ENCODE peak calls at places on chromosomes 7 and 10, in four cellular contexts. Z is lower lobe of right lung, G is foreskin fibroblast, T is heart right ventricle. D is an unnamed sample.

GRCh38 chr7:36037121-36037662 is 115.9 kb upstream of the EEPD1 start:
- DNase-seq in Z (no peak), G (no peak), T (peak; percentile 52), D (peak; percentile 50)

GRCh38 chr7:25389489-25390106 is 161.3 kb upstream of the NPVF start:
- DNase-seq in Z (no peak), G (peak; percentile 22), T (no peak), D (no peak)

GRCh38 chr7:102195361-102195760 is 91.3 kb upstream of the SH2B2 start:
- DNase-seq in Z (no peak), G (no peak), T (no peak), D (no peak)

GRCh38 chr7:1669954-1670893 is at the start of gene ELFN1:
- DNase-seq in Z (peak; percentile 24), G (no peak), T (peak; percentile 52), D (no peak)

GRCh38 chr7:112135815-112136706 is 70.1 kb downstream of the DOCK4 start:
- DNase-seq in Z (no peak), G (no peak), T (no peak), D (no peak)

GRCh38 chr7:132270517-132270916 is 305.8 kb downstream of the PLXNA4 start:
- DNase-seq in Z (no peak), G (no peak), T (no peak), D (no peak)

GRCh38 chr10:118210276-118210675 is 131.8 kb downstream of the FAM204A start:
- DNase-seq in Z (no peak), G (peak; percentile 6), T (no peak), D (no peak)

GRCh38 chr10:80771902-80772555 is 234.3 kb downstream of the SH2D4B start:
- DNase-seq in Z (no peak), G (no peak), T (no peak), D (no peak)

GRCh38 chr10:13518076-13518692 is 10.6 kb downstream of the BEND7 start:
- DNase-seq in Z (no peak), G (no peak), T (no peak), D (no peak)

GRCh38 chr7:29140873-29141468 is 5.4 kb downstream of the CPVL start:
- DNase-seq in Z (no peak), G (no peak), T (no peak), D (no peak)